ENCODE peak calls at places on chromosomes 3 and 15, in ten cellular contexts. One of them, this sample, is unnamed.
A peak's percentile ranks its signal among the peaks of the same experiment; 100 is the strongest.

GRCh38 chr15:40928351-40928974 is 677 bp upstream of the DLL4 start:
- DNase-seq in transverse colon: peak; percentile 67
- DNase-seq in SK-N-SH: no peak
- DNase-seq in H1: no peak
- DNase-seq in HepG2: no peak
- DNase-seq in sigmoid colon: no peak
- DNase-seq in stomach: no peak
- DNase-seq in esophagus muscularis mucosa: no peak
- DNase-seq in GM12878: no peak
- DNase-seq in suprapubic skin: no peak
- DNase-seq in this sample: peak; percentile 83

GRCh38 chr3:101325393-101326134 is 5.2 kb upstream of the IMPG2 start:
- DNase-seq in transverse colon: no peak
- DNase-seq in SK-N-SH: no peak
- DNase-seq in H1: no peak
- DNase-seq in HepG2: no peak
- DNase-seq in sigmoid colon: no peak
- DNase-seq in stomach: no peak
- DNase-seq in esophagus muscularis mucosa: no peak
- DNase-seq in GM12878: no peak
- DNase-seq in suprapubic skin: no peak
- DNase-seq in this sample: no peak

GRCh38 chr3:194487289-194488006 is 646 bp upstream of the ATP13A3 start:
- DNase-seq in transverse colon: peak; percentile 43
- DNase-seq in SK-N-SH: peak; percentile 66
- DNase-seq in H1: no peak
- DNase-seq in HepG2: no peak
- DNase-seq in sigmoid colon: peak; percentile 74
- DNase-seq in stomach: peak; percentile 48
- DNase-seq in esophagus muscularis mucosa: peak; percentile 90
- DNase-seq in GM12878: no peak
- DNase-seq in suprapubic skin: peak; percentile 83
- DNase-seq in this sample: peak; percentile 47

GRCh38 chr15:70504305-70504951 is 258.9 kb downstream of the UACA start:
- DNase-seq in transverse colon: peak; percentile 65
- DNase-seq in SK-N-SH: peak; percentile 62
- DNase-seq in H1: no peak
- DNase-seq in HepG2: no peak
- DNase-seq in sigmoid colon: peak; percentile 83
- DNase-seq in stomach: peak; percentile 47
- DNase-seq in esophagus muscularis mucosa: no peak
- DNase-seq in GM12878: no peak
- DNase-seq in suprapubic skin: no peak
- DNase-seq in this sample: peak; percentile 78

GRCh38 chr3:128112406-128112968 is 11.1 kb downstream of the RUVBL1 start:
- DNase-seq in transverse colon: no peak
- DNase-seq in SK-N-SH: peak; percentile 78
- DNase-seq in H1: no peak
- DNase-seq in HepG2: no peak
- DNase-seq in sigmoid colon: no peak
- DNase-seq in stomach: no peak
- DNase-seq in esophagus muscularis mucosa: no peak
- DNase-seq in GM12878: peak; percentile 25
- DNase-seq in suprapubic skin: no peak
- DNase-seq in this sample: no peak

GRCh38 chr15:45458746-45459403 is 63.7 kb downstream of the SLC30A4 start:
- DNase-seq in transverse colon: peak; percentile 84
- DNase-seq in SK-N-SH: peak; percentile 72
- DNase-seq in H1: no peak
- DNase-seq in HepG2: peak; percentile 39
- DNase-seq in sigmoid colon: peak; percentile 76
- DNase-seq in stomach: peak; percentile 84
- DNase-seq in esophagus muscularis mucosa: no peak
- DNase-seq in GM12878: peak; percentile 44
- DNase-seq in suprapubic skin: peak; percentile 74
- DNase-seq in this sample: no peak

GRCh38 chr15:58260186-58260910 is 122.2 kb downstream of the AQP9 start:
- DNase-seq in transverse colon: no peak
- DNase-seq in SK-N-SH: no peak
- DNase-seq in H1: no peak
- DNase-seq in HepG2: no peak
- DNase-seq in sigmoid colon: no peak
- DNase-seq in stomach: no peak
- DNase-seq in esophagus muscularis mucosa: no peak
- DNase-seq in GM12878: no peak
- DNase-seq in suprapubic skin: no peak
- DNase-seq in this sample: no peak

GRCh38 chr15:40104296-40104864 is 4.3 kb downstream of the BMF start:
- DNase-seq in transverse colon: no peak
- DNase-seq in SK-N-SH: no peak
- DNase-seq in H1: no peak
- DNase-seq in HepG2: no peak
- DNase-seq in sigmoid colon: no peak
- DNase-seq in stomach: no peak
- DNase-seq in esophagus muscularis mucosa: no peak
- DNase-seq in GM12878: no peak
- DNase-seq in suprapubic skin: no peak
- DNase-seq in this sample: no peak

GRCh38 chr3:52537165-52537635 is 795 bp downstream of the UQCC5 start:
- DNase-seq in transverse colon: no peak
- DNase-seq in SK-N-SH: no peak
- DNase-seq in H1: no peak
- DNase-seq in HepG2: no peak
- DNase-seq in sigmoid colon: no peak
- DNase-seq in stomach: no peak
- DNase-seq in esophagus muscularis mucosa: no peak
- DNase-seq in GM12878: no peak
- DNase-seq in suprapubic skin: no peak
- DNase-seq in this sample: no peak

GRCh38 chr3:52535411-52536111 is 844 bp upstream of the UQCC5 start:
- DNase-seq in transverse colon: no peak
- DNase-seq in SK-N-SH: no peak
- DNase-seq in H1: no peak
- DNase-seq in HepG2: no peak
- DNase-seq in sigmoid colon: no peak
- DNase-seq in stomach: no peak
- DNase-seq in esophagus muscularis mucosa: no peak
- DNase-seq in GM12878: no peak
- DNase-seq in suprapubic skin: no peak
- DNase-seq in this sample: no peak

GRCh38 chr3:52536369-52537164 is at the start of gene UQCC5:
- DNase-seq in transverse colon: peak; percentile 98
- DNase-seq in SK-N-SH: peak; percentile 94
- DNase-seq in H1: peak; percentile 96
- DNase-seq in HepG2: peak; percentile 96
- DNase-seq in sigmoid colon: peak; percentile 99
- DNase-seq in stomach: peak; percentile 98
- DNase-seq in esophagus muscularis mucosa: peak; percentile 99
- DNase-seq in GM12878: peak; percentile 95
- DNase-seq in suprapubic skin: peak; percentile 98
- DNase-seq in this sample: peak; percentile 99

GRCh38 chr3:52534281-52535183 is 875 bp upstream of the NT5DC2 start:
- DNase-seq in transverse colon: no peak
- DNase-seq in SK-N-SH: peak; percentile 20
- DNase-seq in H1: no peak
- DNase-seq in HepG2: peak; percentile 75
- DNase-seq in sigmoid colon: peak; percentile 78
- DNase-seq in stomach: peak; percentile 30
- DNase-seq in esophagus muscularis mucosa: no peak
- DNase-seq in GM12878: no peak
- DNase-seq in suprapubic skin: peak; percentile 68
- DNase-seq in this sample: peak; percentile 25

DNA sequence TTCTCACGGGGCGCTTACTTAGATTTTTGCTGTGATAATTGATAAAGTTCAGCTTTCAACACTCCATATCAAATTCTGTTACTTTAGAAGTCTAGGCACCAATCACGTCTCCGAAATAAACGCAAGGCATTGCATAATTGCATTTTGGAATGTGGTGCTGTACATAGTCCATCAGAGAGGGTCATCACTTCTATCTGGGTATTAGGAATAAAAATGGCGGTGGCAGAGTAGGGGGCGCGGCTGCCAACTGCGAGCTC is 365 bp upstream of the UQCC5 start:
- DNase-seq in transverse colon: no peak
- DNase-seq in SK-N-SH: no peak
- DNase-seq in H1: no peak
- DNase-seq in HepG2: no peak
- DNase-seq in sigmoid colon: no peak
- DNase-seq in stomach: no peak
- DNase-seq in esophagus muscularis mucosa: no peak
- DNase-seq in GM12878: no peak
- DNase-seq in suprapubic skin: no peak
- DNase-seq in this sample: no peak
- H3K4me1 ChIP-seq in transverse colon: peaks cover 19% of the 10 kb centered on the region
- H3K4me1 ChIP-seq in SK-N-SH: peaks cover 50% of the 10 kb centered on the region
- H3K4me1 ChIP-seq in H1: peaks cover 7% of the 10 kb centered on the region
- H3K4me1 ChIP-seq in HepG2: peaks cover 65% of the 10 kb centered on the region
- H3K4me1 ChIP-seq in sigmoid colon: peaks cover 72% of the 10 kb centered on the region
- H3K4me1 ChIP-seq in stomach: peaks cover 82% of the 10 kb centered on the region
- H3K4me1 ChIP-seq in esophagus muscularis mucosa: peaks cover 69% of the 10 kb centered on the region
- H3K4me1 ChIP-seq in GM12878: peaks cover 15% of the 10 kb centered on the region
- H3K4me1 ChIP-seq in suprapubic skin: peaks cover 85% of the 10 kb centered on the region
- H3K4me1 ChIP-seq in this sample: peaks cover 76% of the 10 kb centered on the region

DNA sequence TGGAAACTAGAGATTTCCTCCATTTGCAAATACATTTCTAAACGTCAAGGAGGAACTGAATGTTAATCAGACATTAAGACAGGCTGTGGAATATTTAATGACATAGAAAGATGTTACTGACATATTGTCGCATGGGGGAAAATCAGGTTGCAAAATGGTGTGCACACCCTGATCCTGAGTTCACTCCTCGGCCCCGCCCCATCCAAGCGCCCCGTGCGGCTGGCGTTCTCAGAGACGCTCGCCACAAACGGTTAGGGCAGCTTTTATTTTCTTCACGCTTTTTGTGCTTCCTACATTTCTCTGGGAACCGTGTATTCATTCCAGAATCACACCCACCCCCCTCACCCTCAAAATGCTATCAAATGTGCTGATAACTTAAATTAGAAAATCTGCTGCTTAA is 10.8 kb downstream of the H1-8 start:
- DNase-seq in transverse colon: no peak
- DNase-seq in SK-N-SH: no peak
- DNase-seq in H1: no peak
- DNase-seq in HepG2: no peak
- DNase-seq in sigmoid colon: no peak
- DNase-seq in stomach: no peak
- DNase-seq in esophagus muscularis mucosa: no peak
- DNase-seq in GM12878: no peak
- DNase-seq in suprapubic skin: no peak
- DNase-seq in this sample: no peak
- TF ChIP-seq POLR2AphosphoS5 in transverse colon: no peak
- TF ChIP-seq POLR2AphosphoS5 in SK-N-SH: no peak
- TF ChIP-seq POLR2AphosphoS5 in H1: no peak
- TF ChIP-seq POLR2AphosphoS5 in HepG2: no peak
- TF ChIP-seq POLR2AphosphoS5 in sigmoid colon: no peak
- TF ChIP-seq POLR2AphosphoS5 in stomach: no peak
- TF ChIP-seq POLR2AphosphoS5 in esophagus muscularis mucosa: no peak
- TF ChIP-seq POLR2AphosphoS5 in GM12878: no peak
- TF ChIP-seq POLR2AphosphoS5 in suprapubic skin: no peak
- TF ChIP-seq POLR2AphosphoS5 in this sample: no peak

DNA sequence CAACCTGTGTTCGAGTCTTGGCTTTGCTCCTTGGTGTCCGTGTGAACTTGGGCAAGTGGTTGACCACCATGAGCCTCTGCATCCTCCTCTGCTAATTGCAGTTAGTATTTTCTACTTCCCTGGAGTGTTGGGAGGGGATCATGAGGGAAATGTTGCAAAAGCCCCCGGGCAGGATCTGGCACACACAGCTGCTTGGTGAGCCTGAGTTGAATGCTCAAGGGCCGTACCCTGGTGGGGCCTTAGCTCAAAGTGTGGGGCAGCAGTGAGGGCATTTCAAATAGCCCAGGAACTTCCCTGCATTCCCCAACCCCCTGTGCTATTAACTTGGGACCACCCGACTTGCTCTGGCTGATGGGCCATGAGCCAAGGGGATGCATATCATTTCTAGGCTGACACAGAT is 94.9 kb upstream of the SLC6A11 start:
- DNase-seq in transverse colon: no peak
- DNase-seq in SK-N-SH: no peak
- DNase-seq in H1: no peak
- DNase-seq in HepG2: no peak
- DNase-seq in sigmoid colon: peak; percentile 20
- DNase-seq in stomach: no peak
- DNase-seq in esophagus muscularis mucosa: no peak
- DNase-seq in GM12878: no peak
- DNase-seq in suprapubic skin: no peak
- DNase-seq in this sample: no peak
- TF ChIP-seq EP300 in transverse colon: no peak
- TF ChIP-seq EP300 in SK-N-SH: no peak
- TF ChIP-seq EP300 in H1: no peak
- TF ChIP-seq EP300 in HepG2: no peak
- TF ChIP-seq EP300 in sigmoid colon: no peak
- TF ChIP-seq EP300 in stomach: no peak
- TF ChIP-seq EP300 in esophagus muscularis mucosa: no peak
- TF ChIP-seq EP300 in GM12878: no peak
- TF ChIP-seq EP300 in suprapubic skin: no peak
- TF ChIP-seq EP300 in this sample: no peak

GRCh38 chr15:31484369-31484951 is 157.8 kb downstream of the KLF13 start:
- DNase-seq in transverse colon: peak; percentile 6
- DNase-seq in SK-N-SH: no peak
- DNase-seq in H1: no peak
- DNase-seq in HepG2: no peak
- DNase-seq in sigmoid colon: no peak
- DNase-seq in stomach: peak; percentile 23
- DNase-seq in esophagus muscularis mucosa: no peak
- DNase-seq in GM12878: no peak
- DNase-seq in suprapubic skin: peak; percentile 67
- DNase-seq in this sample: no peak

GRCh38 chr15:31486506-31486905 is 159.9 kb downstream of the KLF13 start:
- DNase-seq in transverse colon: no peak
- DNase-seq in SK-N-SH: no peak
- DNase-seq in H1: no peak
- DNase-seq in HepG2: no peak
- DNase-seq in sigmoid colon: no peak
- DNase-seq in stomach: no peak
- DNase-seq in esophagus muscularis mucosa: no peak
- DNase-seq in GM12878: no peak
- DNase-seq in suprapubic skin: peak; percentile 49
- DNase-seq in this sample: no peak

GRCh38 chr15:31484986-31485385 is 158.4 kb downstream of the KLF13 start:
- DNase-seq in transverse colon: peak; percentile 3
- DNase-seq in SK-N-SH: no peak
- DNase-seq in H1: no peak
- DNase-seq in HepG2: no peak
- DNase-seq in sigmoid colon: no peak
- DNase-seq in stomach: peak; percentile 11
- DNase-seq in esophagus muscularis mucosa: no peak
- DNase-seq in GM12878: no peak
- DNase-seq in suprapubic skin: peak; percentile 56
- DNase-seq in this sample: no peak

GRCh38 chr15:31485911-31486461 is 159.4 kb downstream of the KLF13 start:
- DNase-seq in transverse colon: no peak
- DNase-seq in SK-N-SH: no peak
- DNase-seq in H1: no peak
- DNase-seq in HepG2: no peak
- DNase-seq in sigmoid colon: no peak
- DNase-seq in stomach: peak; percentile 23
- DNase-seq in esophagus muscularis mucosa: no peak
- DNase-seq in GM12878: no peak
- DNase-seq in suprapubic skin: peak; percentile 58
- DNase-seq in this sample: no peak

DNA sequence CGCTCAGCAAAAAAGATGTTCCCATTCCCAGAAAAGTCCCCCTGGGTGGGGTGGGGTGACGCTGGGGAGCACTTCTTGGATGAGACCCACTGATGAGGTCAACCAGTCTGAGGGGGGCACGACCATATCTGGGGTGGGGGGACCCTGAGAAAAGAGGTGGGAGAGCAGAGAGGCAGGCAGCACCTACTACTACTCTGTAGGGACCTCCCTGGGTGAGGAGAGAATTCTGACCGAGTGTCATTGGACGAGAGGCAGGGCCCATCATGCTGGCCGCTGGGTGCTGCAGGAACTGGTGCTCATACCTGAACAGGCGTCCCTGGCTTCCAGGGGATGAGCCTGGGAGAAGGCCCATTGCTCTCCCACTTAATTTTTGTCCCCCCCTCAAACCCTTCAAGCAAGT is 158.8 kb downstream of the KLF13 start:
- DNase-seq in transverse colon: no peak
- DNase-seq in SK-N-SH: no peak
- DNase-seq in H1: no peak
- DNase-seq in HepG2: no peak
- DNase-seq in sigmoid colon: no peak
- DNase-seq in stomach: no peak
- DNase-seq in esophagus muscularis mucosa: no peak
- DNase-seq in GM12878: no peak
- DNase-seq in suprapubic skin: peak; percentile 50
- DNase-seq in this sample: no peak
- H3K4me1 ChIP-seq in transverse colon: peaks cover 12% of the 10 kb centered on the region
- H3K4me1 ChIP-seq in SK-N-SH: peaks cover 10% of the 10 kb centered on the region
- H3K4me1 ChIP-seq in H1: no peaks in the 10 kb centered on the region
- H3K4me1 ChIP-seq in HepG2: no peaks in the 10 kb centered on the region
- H3K4me1 ChIP-seq in sigmoid colon: peaks cover 24% of the 10 kb centered on the region
- H3K4me1 ChIP-seq in stomach: peaks cover 28% of the 10 kb centered on the region
- H3K4me1 ChIP-seq in esophagus muscularis mucosa: peaks cover 28% of the 10 kb centered on the region
- H3K4me1 ChIP-seq in GM12878: peaks cover 18% of the 10 kb centered on the region
- H3K4me1 ChIP-seq in suprapubic skin: peaks cover 80% of the 10 kb centered on the region
- H3K4me1 ChIP-seq in this sample: peaks cover 29% of the 10 kb centered on the region